ENCODE peak calls at places on chromosome 20, in ten cellular contexts. J is ascending aorta, P is OCI-LY7, U is lower lobe of right lung, G is heart left ventricle, D is MM.1S, V is H1, W is right lobe of liver, T is fibroblast of lung, F is HCT116. K is an unnamed sample.

GRCh38 chr20:12699374-12700228 is 309.2 kb upstream of the SPTLC3 start:
- DNase-seq in W (no peak), D (no peak), T (no peak), P (no peak), F (no peak), U (no peak), G (no peak), V (no peak), J (no peak), K (no peak)

GRCh38 chr20:50356522-50356880 is 153.7 kb upstream of the PTPN1 start:
- DNase-seq in J (no peak), G (no peak), V (no peak), P (no peak), U (no peak), W (no peak), D (no peak), F (no peak), T (no peak), K (no peak)

GRCh38 chr20:53847118-53847842 is 223.1 kb downstream of the BCAS1 start:
- DNase-seq in P (peak; percentile 82), U (no peak), D (peak; percentile 34), J (no peak), T (no peak), F (no peak), G (no peak), W (no peak), V (no peak), K (no peak)

GRCh38 chr20:23776067-23776771 is 25.5 kb upstream of the CST1 start:
- DNase-seq in U (no peak), T (no peak), J (no peak), P (no peak), D (no peak), W (no peak), F (no peak), V (peak; percentile 59), G (no peak), K (no peak)

GRCh38 chr20:54633903-54634302 is 158.5 kb downstream of the DOK5 start:
- DNase-seq in T (no peak), W (no peak), J (no peak), P (peak; percentile 8), F (no peak), D (peak; percentile 77), G (no peak), V (no peak), U (no peak), K (peak; percentile 57)

GRCh38 chr20:54221383-54221782 is 13.5 kb downstream of the PFDN4 start:
- DNase-seq in P (peak; percentile 12), J (no peak), D (peak; percentile 54), W (peak; percentile 74), U (no peak), V (no peak), G (no peak), T (no peak), F (no peak), K (no peak)

GRCh38 chr20:14992961-14993360 is 655.5 kb upstream of the FLRT3 start:
- DNase-seq in G (no peak), P (no peak), J (no peak), U (no peak), T (no peak), W (no peak), V (no peak), F (no peak), D (no peak), K (no peak)

GRCh38 chr20:50308166-50308512 is 117.5 kb downstream of the CEBPB start:
- DNase-seq in D (no peak), T (no peak), P (peak; percentile 7), U (no peak), F (no peak), V (no peak), G (no peak), J (no peak), W (no peak), K (no peak)

GRCh38 chr20:51221791-51222408 is 199.0 kb upstream of the KCNG1 start:
- DNase-seq in F (peak; percentile 40), P (no peak), J (no peak), G (no peak), T (peak; percentile 86), U (no peak), W (no peak), D (no peak), V (peak; percentile 55), K (no peak)

GRCh38 chr20:33209789-33210188 is 7.4 kb upstream of the BPIFA3 start:
- DNase-seq in D (peak; percentile 64), J (no peak), T (peak; percentile 47), U (peak; percentile 70), P (peak; percentile 29), F (peak; percentile 18), V (peak; percentile 89), G (peak; percentile 66), W (peak; percentile 71), K (no peak)

GRCh38 chr20:33981964-33982363 is 11.7 kb upstream of the RALY start:
- DNase-seq in W (no peak), U (no peak), G (no peak), D (no peak), T (no peak), V (no peak), J (no peak), P (no peak), F (no peak), K (no peak)

GRCh38 chr20:2301164-2301622 is 5.4 kb downstream of the TGM3 start:
- DNase-seq in D (no peak), T (no peak), P (peak; percentile 79), F (no peak), J (peak; percentile 78), V (no peak), W (peak; percentile 71), G (peak; percentile 57), U (peak; percentile 80), K (peak; percentile 61)

GRCh38 chr20:34014878-34015277 is 21.2 kb downstream of the RALY start:
- DNase-seq in J (no peak), W (no peak), V (no peak), T (no peak), U (no peak), G (no peak), P (no peak), F (no peak), D (no peak), K (no peak)

GRCh38 chr20:9660236-9660868 is 146.0 kb downstream of the LAMP5 start:
- DNase-seq in W (no peak), J (no peak), G (no peak), U (no peak), D (peak; percentile 38), F (no peak), P (peak; percentile 5), T (peak; percentile 18), V (peak; percentile 54), K (no peak)

GRCh38 chr20:7161690-7162089 is 394.2 kb downstream of the BMP2 start:
- DNase-seq in P (peak; percentile 4), G (no peak), U (no peak), J (no peak), F (no peak), V (no peak), W (peak; percentile 51), D (no peak), T (peak; percentile 24), K (no peak)

GRCh38 chr20:33664762-33665144 is 2.0 kb upstream of the ACTL10 start:
- DNase-seq in G (no peak), W (no peak), D (no peak), J (peak; percentile 59), V (no peak), U (no peak), T (no peak), P (no peak), F (no peak), K (no peak)

GRCh38 chr20:13009682-13010406 is 1.1 kb downstream of the SPTLC3 start:
- DNase-seq in F (no peak), V (no peak), W (no peak), G (no peak), J (peak; percentile 68), D (peak; percentile 80), U (no peak), P (peak; percentile 71), T (peak; percentile 99), K (peak; percentile 52)

DNA sequence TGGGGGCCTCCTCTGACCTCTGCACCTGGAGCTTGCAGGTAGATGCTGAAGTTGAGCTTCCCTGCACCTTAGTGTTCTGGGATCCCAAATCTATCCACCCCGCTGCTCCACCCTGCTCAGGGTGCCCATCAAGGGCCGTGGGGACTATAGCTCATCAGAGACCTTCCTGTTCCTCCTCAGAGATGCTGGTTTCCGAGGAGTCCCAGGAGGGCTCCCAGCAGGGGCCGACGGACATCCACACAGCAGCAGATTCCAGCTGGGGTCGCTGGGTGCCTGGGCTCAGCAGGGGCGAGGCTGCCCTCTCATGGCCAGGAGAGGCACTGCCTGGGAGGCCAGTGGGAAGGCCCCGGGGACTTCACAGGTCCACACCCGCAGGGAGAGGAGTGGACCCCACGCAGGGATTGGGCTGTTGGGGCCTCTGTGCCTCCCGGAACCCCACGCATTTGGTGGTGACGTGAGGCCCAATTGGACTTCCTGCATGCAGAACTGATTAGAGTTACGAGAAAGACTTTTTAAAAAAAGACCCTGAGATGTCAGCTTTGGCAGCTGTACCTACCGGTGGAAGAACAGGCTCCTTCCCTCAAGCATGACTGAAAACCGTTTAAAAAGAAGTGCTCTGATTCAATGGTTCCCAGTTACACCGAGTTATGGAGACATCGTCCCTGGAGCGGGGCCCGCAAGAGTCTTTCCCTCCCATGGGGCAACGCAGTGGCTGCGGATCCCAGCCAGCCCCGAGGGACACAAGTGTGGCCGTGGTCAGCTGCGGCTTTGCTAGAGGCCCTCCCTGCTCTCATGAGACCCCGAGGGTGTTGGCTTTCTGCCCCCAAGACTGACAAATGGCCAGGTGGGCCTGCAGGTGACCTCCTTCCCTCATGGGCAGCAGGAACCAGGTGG is 25.3 kb upstream of the SLCO4A1 start:
- DNase-seq in T (peak; percentile 60), V (peak; percentile 83), W (peak; percentile 76), G (peak; percentile 82), F (peak; percentile 43), J (peak; percentile 83), D (peak; percentile 49), U (peak; percentile 85), P (peak; percentile 82), K (no peak)
- H3K4me3 ChIP-seq in T (no peak overlapping the region), V (no peak overlapping the region), W (no peak overlapping the region), G (no peak overlapping the region), F (no peak overlapping the region), J (no peak overlapping the region), D (no peak overlapping the region), U (no peak overlapping the region), P (no peak overlapping the region), K (peak overlapping the region; percentile 1)

GRCh38 chr20:62952373-62953166 is at the start of gene SLC17A9:
- DNase-seq in U (peak; percentile 92), G (peak; percentile 81), V (peak; percentile 84), W (peak; percentile 98), P (no peak), F (peak; percentile 48), J (peak; percentile 87), T (peak; percentile 25), D (peak; percentile 10), K (peak; percentile 61)
- TF ChIP-seq CTCF in U (no peak), G (no peak), V (no peak), W (peak; percentile 9), P (no peak), F (no peak), J (no peak), T (no peak), D (no peak), K (peak; percentile 26)

GRCh38 chr20:3933126-3933684 is 44.0 kb downstream of the PANK2 start:
- DNase-seq in V (no peak), F (no peak), D (no peak), J (no peak), P (no peak), W (no peak), G (no peak), T (no peak), U (no peak), K (no peak)
- H3K4me3 ChIP-seq in V (no peak overlapping the region), F (no peak overlapping the region), D (no peak overlapping the region), J (no peak overlapping the region), P (no peak overlapping the region), W (peak overlapping the region; percentile 54), G (peak overlapping the region; percentile 40), T (no peak overlapping the region), U (peak overlapping the region; percentile 47), K (no peak overlapping the region)

GRCh38 chr20:37378785-37379598 is 33.1 kb downstream of the SRC start:
- DNase-seq in D (no peak), U (peak; percentile 52), J (peak; percentile 61), P (no peak), F (peak; percentile 29), W (peak; percentile 62), T (no peak), V (no peak), G (no peak), K (no peak)
- TF ChIP-seq CTCF in D (no peak), U (no peak), J (no peak), P (no peak), F (no peak), W (no peak), T (no peak), V (no peak), G (no peak), K (no peak)